ENCODE peak calls at places on chromosomes 3 and 15, in six cellular contexts. U is NCI-H187 treated with DMSO at 0.1 percent for 48 hours; H is effector CD4-positive, alpha-beta T cell; X is left cardiac atrium; C is anterior cingulate cortex; D is ELR. Q is an unnamed sample.

GRCh38 chr15:59741274-59741906 is 52.3 kb upstream of the BNIP2 start:
- DNase-seq in C (no peak), X (no peak), U (no peak), H (no peak), D (peak), Q (no peak)

GRCh38 chr15:40301467-40302179 is 6.1 kb downstream of the PLCB2 start:
- DNase-seq in U (no peak), D (no peak), X (no peak), C (no peak), H (no peak), Q (no peak)

GRCh38 chr3:171460226-171461086 is at the start of gene TNIK:
- DNase-seq in H (peak), D (peak), U (peak), C (peak), X (peak), Q (peak)

GRCh38 chr3:150407051-150407817 is 864 bp upstream of the TSC22D2 start:
- DNase-seq in D (peak), H (no peak), U (no peak), C (no peak), X (peak), Q (no peak)

GRCh38 chr15:65089206-65089824 is 12.8 kb downstream of the KBTBD13 start:
- DNase-seq in H (no peak), C (no peak), D (no peak), U (no peak), X (peak), Q (no peak)

GRCh38 chr3:117719316-117719926 is 1009.8 kb downstream of the TUSC7 start:
- DNase-seq in U (no peak), C (no peak), X (no peak), D (peak), H (no peak), Q (no peak)

GRCh38 chr3:99714146-99714545 is 75.8 kb downstream of the COL8A1 start:
- DNase-seq in C (no peak), D (no peak), U (no peak), X (no peak), H (no peak), Q (no peak)

GRCh38 chr3:122074621-122075265 is 19.6 kb downstream of the CD86 start:
- DNase-seq in U (no peak), C (no peak), H (no peak), D (no peak), X (peak), Q (no peak)

GRCh38 chr15:99446565-99447496 is 119.0 kb upstream of the MEF2A start:
- DNase-seq in U (peak), H (no peak), C (no peak), X (no peak), D (no peak), Q (no peak)

GRCh38 chr3:30184102-30184810 is 422.1 kb upstream of the TGFBR2 start:
- DNase-seq in C (no peak), X (no peak), H (no peak), D (no peak), U (no peak), Q (no peak)

GRCh38 chr3:192817053-192817452 is 89.7 kb upstream of the FGF12 start:
- DNase-seq in C (no peak), X (no peak), U (no peak), H (no peak), D (peak), Q (no peak)

GRCh38 chr3:113659121-113659531 is 37.3 kb downstream of the USF3 start:
- DNase-seq in U (no peak), C (no peak), H (no peak), D (no peak), X (no peak), Q (no peak)

GRCh38 chr15:91032919-91033803 is 10.8 kb upstream of the VPS33B start:
- DNase-seq in X (peak), D (peak), C (no peak), H (peak), U (peak), Q (peak)

GRCh38 chr3:75048650-75049049 is 434.2 kb upstream of the CNTN3 start:
- DNase-seq in C (no peak), H (no peak), X (no peak), U (no peak), D (no peak), Q (no peak)

GRCh38 chr15:44682211-44682610 is 18.7 kb upstream of the SPG11 start:
- DNase-seq in U (no peak), C (no peak), H (no peak), D (no peak), X (no peak), Q (no peak)

GRCh38 chr15:45588199-45588910 is 1.2 kb downstream of the BLOC1S6 start:
- DNase-seq in X (no peak), D (peak), C (no peak), H (no peak), U (no peak), Q (no peak)

GRCh38 chr15:65082303-65082958 is 5.9 kb downstream of the KBTBD13 start:
- DNase-seq in X (no peak), H (no peak), C (no peak), D (peak), U (no peak), Q (no peak)

GRCh38 chr3:190031887-190032752 is 88.6 kb downstream of the P3H2 start:
- DNase-seq in C (no peak), X (no peak), U (no peak), D (no peak), H (no peak), Q (no peak)

GRCh38 chr3:177591371-177591770 is 394.1 kb upstream of the TBL1XR1 start:
- DNase-seq in D (no peak), H (no peak), X (no peak), U (no peak), C (no peak), Q (no peak)

GRCh38 chr3:71681224-71681668 is 44.0 kb downstream of the EIF4E3 start:
- DNase-seq in X (peak), D (peak), U (no peak), C (no peak), H (no peak), Q (no peak)

GRCh38 chr3:20573175-20573574 is 387.2 kb upstream of the SGO1 start:
- DNase-seq in H (no peak), X (no peak), U (no peak), C (no peak), D (peak), Q (no peak)

GRCh38 chr15:53872410-53872809 is 105.8 kb upstream of the UNC13C start:
- DNase-seq in D (no peak), U (no peak), X (no peak), C (no peak), H (no peak), Q (no peak)

GRCh38 chr3:67405193-67405592 is 249.2 kb downstream of the SUCLG2 start:
- DNase-seq in D (no peak), H (no peak), U (no peak), C (no peak), X (no peak), Q (no peak)

GRCh38 chr3:51967384-51968174 is at the start of gene PCBP4:
- DNase-seq in D (peak), X (peak), C (peak), H (peak), U (no peak), Q (peak)

GRCh38 chr15:67416891-67417290 is 104.0 kb upstream of the C15orf61 start:
- DNase-seq in D (no peak), C (no peak), X (no peak), H (no peak), U (no peak), Q (no peak)

GRCh38 chr3:39426321-39426720 is 19.8 kb downstream of the RPSA start:
- DNase-seq in X (no peak), D (no peak), C (no peak), H (no peak), U (no peak), Q (no peak)